ENCODE peak calls at places on chromosome 14, in six cellular contexts. One of them, this sample, is unnamed.
A peak's percentile ranks its signal among the peaks of the same experiment; 100 is the strongest.

GRCh38 chr14:89186850-89187376 is 230.1 kb downstream of the FOXN3 start:
- DNase-seq in IMR-90: peak; percentile 16
- DNase-seq in neuronal stem cell: no peak
- DNase-seq in H1: no peak
- DNase-seq in H9: no peak
- DNase-seq in mesenchymal stem cell: peak; percentile 4
- DNase-seq in this sample: no peak

GRCh38 chr14:46384611-46385010 is 267.0 kb downstream of the RPL10L start:
- DNase-seq in H9: no peak
- DNase-seq in H1: no peak
- DNase-seq in IMR-90: no peak
- DNase-seq in mesenchymal stem cell: no peak
- DNase-seq in neuronal stem cell: no peak
- DNase-seq in this sample: no peak

GRCh38 chr14:103767306-103767894 is 51.8 kb downstream of the ZFYVE21 start:
- DNase-seq in H1: no peak
- DNase-seq in neuronal stem cell: no peak
- DNase-seq in H9: no peak
- DNase-seq in mesenchymal stem cell: peak; percentile 7
- DNase-seq in IMR-90: peak; percentile 37
- DNase-seq in this sample: no peak

GRCh38 chr14:55353686-55354467 is 57.8 kb downstream of the ATG14 start:
- DNase-seq in neuronal stem cell: no peak
- DNase-seq in H1: peak; percentile 45
- DNase-seq in H9: no peak
- DNase-seq in IMR-90: no peak
- DNase-seq in mesenchymal stem cell: no peak
- DNase-seq in this sample: peak; percentile 54

GRCh38 chr14:23866269-23866668 is 87.3 kb upstream of the DHRS4 start:
- DNase-seq in IMR-90: no peak
- DNase-seq in H1: no peak
- DNase-seq in mesenchymal stem cell: no peak
- DNase-seq in H9: no peak
- DNase-seq in neuronal stem cell: no peak
- DNase-seq in this sample: no peak

GRCh38 chr14:55440385-55440784 is at the start of gene TBPL2:
- DNase-seq in H1: peak; percentile 90
- DNase-seq in mesenchymal stem cell: no peak
- DNase-seq in H9: peak; percentile 86
- DNase-seq in neuronal stem cell: no peak
- DNase-seq in IMR-90: no peak
- DNase-seq in this sample: peak; percentile 37

GRCh38 chr14:53999061-53999488 is 42.5 kb upstream of the BMP4 start:
- DNase-seq in IMR-90: peak; percentile 76
- DNase-seq in H1: no peak
- DNase-seq in neuronal stem cell: no peak
- DNase-seq in mesenchymal stem cell: peak; percentile 74
- DNase-seq in H9: no peak
- DNase-seq in this sample: peak; percentile 63

GRCh38 chr14:69355955-69356321 is 42.2 kb downstream of the ERH start:
- DNase-seq in IMR-90: peak; percentile 78
- DNase-seq in neuronal stem cell: no peak
- DNase-seq in H1: no peak
- DNase-seq in H9: no peak
- DNase-seq in mesenchymal stem cell: peak; percentile 17
- DNase-seq in this sample: no peak

GRCh38 chr14:72535485-72535884 is 358.4 kb downstream of the DPF3 start:
- DNase-seq in IMR-90: no peak
- DNase-seq in H1: no peak
- DNase-seq in H9: no peak
- DNase-seq in neuronal stem cell: no peak
- DNase-seq in mesenchymal stem cell: no peak
- DNase-seq in this sample: no peak

GRCh38 chr14:103558071-103558882 is 4.2 kb downstream of the BAG5 start:
- DNase-seq in mesenchymal stem cell: peak; percentile 75
- DNase-seq in neuronal stem cell: no peak
- DNase-seq in IMR-90: peak; percentile 83
- DNase-seq in H1: no peak
- DNase-seq in H9: no peak
- DNase-seq in this sample: peak; percentile 97

GRCh38 chr14:72701610-72702009 is 192.3 kb downstream of the DPF3 start:
- DNase-seq in H9: no peak
- DNase-seq in H1: no peak
- DNase-seq in mesenchymal stem cell: no peak
- DNase-seq in neuronal stem cell: no peak
- DNase-seq in IMR-90: peak; percentile 25
- DNase-seq in this sample: no peak

GRCh38 chr14:39857656-39858055 is 425.4 kb upstream of the FBXO33 start:
- DNase-seq in mesenchymal stem cell: no peak
- DNase-seq in H9: no peak
- DNase-seq in H1: no peak
- DNase-seq in neuronal stem cell: no peak
- DNase-seq in IMR-90: no peak
- DNase-seq in this sample: no peak

GRCh38 chr14:35416108-35416750 is 11.7 kb upstream of the NFKBIA start:
- DNase-seq in H1: no peak
- DNase-seq in H9: no peak
- DNase-seq in neuronal stem cell: no peak
- DNase-seq in mesenchymal stem cell: peak; percentile 33
- DNase-seq in IMR-90: no peak
- DNase-seq in this sample: no peak

GRCh38 chr14:26056232-26056631 is 541.6 kb downstream of the NOVA1 start:
- DNase-seq in H9: no peak
- DNase-seq in IMR-90: no peak
- DNase-seq in neuronal stem cell: no peak
- DNase-seq in H1: no peak
- DNase-seq in mesenchymal stem cell: no peak
- DNase-seq in this sample: no peak

GRCh38 chr14:34452258-34452822 is 9.7 kb downstream of the SPTSSA start:
- DNase-seq in H1: no peak
- DNase-seq in H9: no peak
- DNase-seq in mesenchymal stem cell: no peak
- DNase-seq in neuronal stem cell: no peak
- DNase-seq in IMR-90: no peak
- DNase-seq in this sample: no peak

GRCh38 chr14:102351023-102351422 is 11.7 kb downstream of the CINP start:
- DNase-seq in mesenchymal stem cell: no peak
- DNase-seq in IMR-90: no peak
- DNase-seq in H1: no peak
- DNase-seq in H9: no peak
- DNase-seq in neuronal stem cell: no peak
- DNase-seq in this sample: no peak

GRCh38 chr14:35819591-35820540 is 6.3 kb upstream of the BRMS1L start:
- DNase-seq in H1: no peak
- DNase-seq in neuronal stem cell: no peak
- DNase-seq in IMR-90: no peak
- DNase-seq in H9: no peak
- DNase-seq in mesenchymal stem cell: no peak
- DNase-seq in this sample: no peak

GRCh38 chr14:24273422-24273998 is 2.1 kb upstream of the RABGGTA start:
- DNase-seq in IMR-90: no peak
- DNase-seq in H9: no peak
- DNase-seq in H1: no peak
- DNase-seq in mesenchymal stem cell: no peak
- DNase-seq in neuronal stem cell: no peak
- DNase-seq in this sample: no peak

GRCh38 chr14:70744631-70745030 is 64.7 kb downstream of the MAP3K9 start:
- DNase-seq in mesenchymal stem cell: no peak
- DNase-seq in IMR-90: no peak
- DNase-seq in H9: no peak
- DNase-seq in H1: no peak
- DNase-seq in neuronal stem cell: no peak
- DNase-seq in this sample: no peak

GRCh38 chr14:68507544-68508081 is 285.3 kb downstream of the ZFP36L1 start:
- DNase-seq in neuronal stem cell: no peak
- DNase-seq in H9: no peak
- DNase-seq in H1: no peak
- DNase-seq in mesenchymal stem cell: no peak
- DNase-seq in IMR-90: no peak
- DNase-seq in this sample: no peak

GRCh38 chr14:50308363-50308762 is 3.7 kb downstream of the L2HGDH start:
- DNase-seq in mesenchymal stem cell: peak; percentile 13
- DNase-seq in neuronal stem cell: no peak
- DNase-seq in H9: no peak
- DNase-seq in H1: no peak
- DNase-seq in IMR-90: peak; percentile 34
- DNase-seq in this sample: no peak

GRCh38 chr14:52948039-52948438 is 2.8 kb downstream of the FERMT2 start:
- DNase-seq in neuronal stem cell: no peak
- DNase-seq in IMR-90: no peak
- DNase-seq in H9: no peak
- DNase-seq in mesenchymal stem cell: peak; percentile 58
- DNase-seq in H1: no peak
- DNase-seq in this sample: peak; percentile 60

GRCh38 chr14:20400965-20401593 is 12.2 kb downstream of the TEP1 start:
- DNase-seq in mesenchymal stem cell: no peak
- DNase-seq in IMR-90: peak; percentile 24
- DNase-seq in H9: no peak
- DNase-seq in H1: no peak
- DNase-seq in neuronal stem cell: no peak
- DNase-seq in this sample: peak; percentile 92

GRCh38 chr14:49586673-49587460 is 687 bp upstream of the RPS29 start:
- DNase-seq in mesenchymal stem cell: peak; percentile 90
- DNase-seq in H9: no peak
- DNase-seq in H1: no peak
- DNase-seq in neuronal stem cell: peak; percentile 70
- DNase-seq in IMR-90: peak; percentile 82
- DNase-seq in this sample: peak; percentile 96

GRCh38 chr14:24095196-24096068 is 1.3 kb downstream of the PCK2 start:
- DNase-seq in neuronal stem cell: no peak
- DNase-seq in H1: peak; percentile 71
- DNase-seq in IMR-90: peak; percentile 44
- DNase-seq in H9: peak; percentile 87
- DNase-seq in mesenchymal stem cell: peak; percentile 63
- DNase-seq in this sample: no peak

GRCh38 chr14:90397401-90398314 is 829 bp downstream of the CALM1 start:
- DNase-seq in IMR-90: peak; percentile 24
- DNase-seq in neuronal stem cell: peak; percentile 46
- DNase-seq in H1: peak; percentile 65
- DNase-seq in H9: peak; percentile 53
- DNase-seq in mesenchymal stem cell: peak; percentile 52
- DNase-seq in this sample: peak; percentile 67

GRCh38 chr14:103388664-103389063 is 3.4 kb downstream of the MARK3 start:
- DNase-seq in IMR-90: no peak
- DNase-seq in neuronal stem cell: no peak
- DNase-seq in H9: no peak
- DNase-seq in H1: no peak
- DNase-seq in mesenchymal stem cell: no peak
- DNase-seq in this sample: no peak

GRCh38 chr14:87432698-87433097 is 560.3 kb downstream of the GALC start:
- DNase-seq in H1: no peak
- DNase-seq in neuronal stem cell: no peak
- DNase-seq in H9: no peak
- DNase-seq in mesenchymal stem cell: no peak
- DNase-seq in IMR-90: no peak
- DNase-seq in this sample: peak; percentile 4
- H2BK5ac ChIP-seq in H1: no peak overlapping the region
- H2BK5ac ChIP-seq in neuronal stem cell: no peak overlapping the region
- H2BK5ac ChIP-seq in H9: no peak overlapping the region
- H2BK5ac ChIP-seq in mesenchymal stem cell: no peak overlapping the region
- H2BK5ac ChIP-seq in IMR-90: no peak overlapping the region
- H2BK5ac ChIP-seq in this sample: no peak overlapping the region

DNA sequence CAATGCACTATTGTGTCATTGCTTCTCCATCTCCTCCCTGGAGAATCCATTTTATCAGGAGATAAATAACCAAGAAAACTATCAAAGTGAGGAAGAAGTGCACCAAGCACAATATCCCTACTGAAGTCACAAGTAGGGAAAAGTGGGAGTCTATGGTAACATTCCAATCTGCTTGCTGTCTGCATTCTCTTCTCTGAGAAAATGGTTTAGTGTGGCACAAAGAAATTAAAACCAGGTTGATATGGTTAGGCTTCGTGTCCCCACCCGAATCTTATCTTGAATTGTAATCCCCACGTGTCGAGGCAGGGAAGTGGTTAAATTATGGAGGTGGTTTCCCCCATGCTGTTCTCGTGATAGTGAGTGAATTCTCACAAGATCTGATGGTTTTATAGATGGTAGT is 209.7 kb downstream of the PRKD1 start:
- DNase-seq in mesenchymal stem cell: no peak
- DNase-seq in IMR-90: peak; percentile 25
- DNase-seq in neuronal stem cell: no peak
- DNase-seq in H1: no peak
- DNase-seq in H9: no peak
- DNase-seq in this sample: no peak
- H2AFZ ChIP-seq in mesenchymal stem cell: no peak overlapping the region
- H2AFZ ChIP-seq in IMR-90: no peak overlapping the region
- H2AFZ ChIP-seq in neuronal stem cell: no peak overlapping the region
- H2AFZ ChIP-seq in H1: no peak overlapping the region
- H2AFZ ChIP-seq in H9: no peak overlapping the region
- H2AFZ ChIP-seq in this sample: no peak overlapping the region

DNA sequence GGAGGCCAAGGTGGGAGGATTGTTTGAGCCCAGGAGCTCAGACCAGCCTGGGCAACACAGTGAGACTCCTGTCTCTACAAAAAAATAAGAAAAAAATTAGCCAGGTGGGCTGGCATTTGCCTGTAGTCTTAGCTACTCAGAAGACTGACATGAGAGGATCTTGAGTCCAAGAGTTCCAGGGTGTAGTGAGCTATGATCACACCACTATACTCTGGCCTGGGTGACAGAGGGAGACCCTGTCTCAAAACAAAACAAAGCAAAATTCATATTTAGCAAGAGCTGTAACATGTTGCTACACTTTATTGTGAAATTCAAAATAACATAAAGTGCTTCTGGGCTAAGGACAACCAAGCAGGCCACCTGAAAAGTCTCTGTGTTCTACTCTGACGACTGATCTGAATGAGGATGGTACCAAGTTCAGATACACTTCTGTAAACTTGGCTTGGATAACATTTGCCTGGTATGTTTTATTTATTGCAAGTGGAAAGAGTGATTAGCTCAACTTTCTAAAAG is 11.6 kb upstream of the STRN3 start:
- DNase-seq in neuronal stem cell: no peak
- DNase-seq in H9: no peak
- DNase-seq in IMR-90: no peak
- DNase-seq in H1: no peak
- DNase-seq in mesenchymal stem cell: no peak
- DNase-seq in this sample: no peak
- H4K8ac ChIP-seq in neuronal stem cell: no peak overlapping the region
- H4K8ac ChIP-seq in H9: no peak overlapping the region
- H4K8ac ChIP-seq in IMR-90: no peak overlapping the region
- H4K8ac ChIP-seq in H1: no peak overlapping the region
- H4K8ac ChIP-seq in mesenchymal stem cell: no peak overlapping the region
- H4K8ac ChIP-seq in this sample: no peak overlapping the region

DNA sequence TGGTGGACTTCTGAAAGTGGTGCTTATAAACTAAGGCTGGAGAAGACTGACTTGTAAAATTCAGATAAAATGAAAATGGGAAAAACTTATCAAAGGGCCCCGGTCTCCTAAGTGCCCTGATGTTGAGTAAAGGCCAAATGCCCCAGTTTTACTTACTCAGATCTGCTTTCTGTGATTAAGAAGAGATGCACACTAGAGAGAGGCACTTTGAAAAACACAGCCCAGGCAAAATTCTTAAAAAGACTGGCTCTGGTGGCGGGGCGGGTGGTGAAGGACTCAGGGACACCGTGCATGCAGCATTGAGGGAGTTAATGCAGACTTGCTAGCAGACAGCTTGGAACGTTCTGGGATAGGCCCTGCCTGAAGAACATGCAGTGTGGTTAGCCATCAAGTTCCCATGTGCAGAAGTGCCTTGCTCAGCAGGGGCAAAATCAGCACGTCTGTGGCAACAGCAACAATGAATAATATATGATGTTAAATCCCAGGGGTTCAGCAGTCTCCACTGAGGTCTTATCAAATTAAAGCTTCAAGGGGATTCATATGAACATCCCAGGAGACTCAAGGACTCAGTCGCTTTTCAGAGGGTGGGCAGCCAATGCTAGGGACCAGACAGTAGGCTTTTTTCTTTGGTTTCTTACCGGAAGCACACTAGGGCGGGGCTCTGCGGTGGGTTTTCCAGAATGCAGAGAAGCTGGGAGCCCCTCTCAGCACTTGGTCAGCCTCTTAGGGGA is 105.0 kb downstream of the DAD1 start:
- DNase-seq in H9: no peak
- DNase-seq in neuronal stem cell: no peak
- DNase-seq in mesenchymal stem cell: no peak
- DNase-seq in IMR-90: no peak
- DNase-seq in H1: no peak
- DNase-seq in this sample: no peak
- H2BK5ac ChIP-seq in H9: no peak overlapping the region
- H2BK5ac ChIP-seq in neuronal stem cell: no peak overlapping the region
- H2BK5ac ChIP-seq in mesenchymal stem cell: no peak overlapping the region
- H2BK5ac ChIP-seq in IMR-90: no peak overlapping the region
- H2BK5ac ChIP-seq in H1: no peak overlapping the region
- H2BK5ac ChIP-seq in this sample: no peak overlapping the region